ENCODE peak calls at places on chromosome 12, in nine cellular contexts. A is stimulated activated CD4-positive, alpha-beta T cell treated with anti-CD3 and anti-CD28 coated beads, Interleukin-2, amount 100 ng/mL, for 24 hours; C is NCI-H446; Z is caudate nucleus; T is tibial artery; U is nephron progenitor cell; K is HT1080; I is coronary artery; R is stimulated activated CD8-positive, alpha-beta memory T cell treated with anti-CD3 and anti-CD28 coated beads, Interleukin-15, amount 100 ng/mL, for 1 hour. V is an unnamed sample.

GRCh38 chr12:72144553-72144952 is 127.6 kb upstream of the TRHDE start:
- DNase-seq in A (no peak), C (no peak), Z (no peak), T (no peak), U (no peak), K (no peak), I (no peak), R (no peak), V (no peak)

GRCh38 chr12:70415987-70416386 is 49.9 kb downstream of the KCNMB4 start:
- DNase-seq in A (no peak), C (no peak), Z (no peak), T (no peak), U (no peak), K (no peak), I (no peak), R (no peak), V (no peak)

GRCh38 chr12:93751864-93752610 is 74.9 kb downstream of the CRADD start:
- DNase-seq in A (no peak), C (no peak), Z (no peak), T (no peak), U (no peak), K (no peak), I (no peak), R (no peak), V (no peak)

GRCh38 chr12:58557156-58557555 is 363.1 kb downstream of the LRIG3 start:
- DNase-seq in A (no peak), C (no peak), Z (no peak), T (no peak), U (no peak), K (peak), I (no peak), R (no peak), V (no peak)

GRCh38 chr12:42118136-42118879 is 26.4 kb downstream of the GXYLT1 start:
- DNase-seq in A (no peak), C (no peak), Z (no peak), T (no peak), U (no peak), K (no peak), I (no peak), R (no peak), V (no peak)

GRCh38 chr12:12684375-12685106 is 11.4 kb downstream of the GPR19 start:
- DNase-seq in A (no peak), C (peak), Z (peak), T (no peak), U (peak), K (peak), I (no peak), R (no peak), V (no peak)

GRCh38 chr12:92466391-92467305 is 236.1 kb upstream of the PLEKHG7 start:
- DNase-seq in A (no peak), C (no peak), Z (no peak), T (no peak), U (no peak), K (no peak), I (no peak), R (no peak), V (no peak)

GRCh38 chr12:42985506-42985905 is 396.0 kb upstream of the PRICKLE1 start:
- DNase-seq in A (no peak), C (no peak), Z (no peak), T (no peak), U (no peak), K (no peak), I (no peak), R (no peak), V (no peak)

GRCh38 chr12:11497995-11498394 is 102.6 kb upstream of the PRB2 start:
- DNase-seq in A (no peak), C (no peak), Z (no peak), T (no peak), U (no peak), K (no peak), I (no peak), R (no peak), V (no peak)

GRCh38 chr12:130391186-130391585 is 53.5 kb downstream of the PIWIL1 start:
- DNase-seq in A (no peak), C (no peak), Z (no peak), T (no peak), U (no peak), K (no peak), I (no peak), R (no peak), V (no peak)

GRCh38 chr12:10967409-10967808 is 19.3 kb downstream of the TAS2R50 start:
- DNase-seq in A (no peak), C (no peak), Z (no peak), T (no peak), U (no peak), K (peak), I (no peak), R (no peak), V (no peak)

GRCh38 chr12:3357950-3358525 is 133.0 kb upstream of the PRMT8 start:
- DNase-seq in A (no peak), C (no peak), Z (no peak), T (peak), U (no peak), K (no peak), I (peak), R (no peak), V (peak)

GRCh38 chr12:18861287-18861858 is 123.5 kb downstream of the CAPZA3 start:
- DNase-seq in A (no peak), C (no peak), Z (no peak), T (no peak), U (no peak), K (peak), I (no peak), R (no peak), V (no peak)

GRCh38 chr12:39798429-39798828 is 178.8 kb upstream of the ABCD2 start:
- DNase-seq in A (no peak), C (no peak), Z (no peak), T (no peak), U (no peak), K (no peak), I (no peak), R (no peak), V (no peak)

GRCh38 chr12:96233941-96234461 is 39.8 kb downstream of the ELK3 start:
- DNase-seq in A (no peak), C (peak), Z (peak), T (peak), U (no peak), K (no peak), I (peak), R (no peak), V (peak)

GRCh38 chr12:53862831-53863230 is 75.8 kb upstream of the HOXC13 start:
- DNase-seq in A (no peak), C (no peak), Z (no peak), T (no peak), U (no peak), K (peak), I (no peak), R (no peak), V (no peak)

GRCh38 chr12:51913071-51914033 is 6.0 kb downstream of the ACVRL1 start:
- DNase-seq in A (no peak), C (no peak), Z (no peak), T (peak), U (no peak), K (no peak), I (peak), R (no peak), V (peak)

GRCh38 chr12:111807232-111807631 is 34.8 kb upstream of the MAPKAPK5 start:
- DNase-seq in A (no peak), C (no peak), Z (no peak), T (peak), U (no peak), K (no peak), I (no peak), R (no peak), V (no peak)

GRCh38 chr12:65941388-65941787 is 117.1 kb downstream of the HMGA2 start:
- DNase-seq in A (no peak), C (no peak), Z (no peak), T (no peak), U (no peak), K (peak), I (no peak), R (no peak), V (no peak)

GRCh38 chr12:114368685-114369084 is 37.3 kb downstream of the TBX5 start:
- DNase-seq in A (no peak), C (no peak), Z (no peak), T (no peak), U (no peak), K (no peak), I (no peak), R (no peak), V (no peak)

GRCh38 chr12:25151476-25151875 is 43.5 kb downstream of the DNAI7 start:
- DNase-seq in A (no peak), C (no peak), Z (no peak), T (peak), U (no peak), K (peak), I (peak), R (no peak), V (no peak)

GRCh38 chr12:26771861-26772260 is 61.1 kb downstream of the ITPR2 start:
- DNase-seq in A (no peak), C (no peak), Z (no peak), T (no peak), U (no peak), K (no peak), I (no peak), R (no peak), V (no peak)

GRCh38 chr12:93453633-93454032 is 11.9 kb upstream of the UBE2N start:
- DNase-seq in A (no peak), C (no peak), Z (no peak), T (no peak), U (no peak), K (peak), I (no peak), R (no peak), V (no peak)

GRCh38 chr12:110100315-110100970 is 23.7 kb upstream of the IFT81 start:
- DNase-seq in A (peak), C (peak), Z (peak), T (peak), U (peak), K (peak), I (no peak), R (peak), V (no peak)

GRCh38 chr12:78002878-78003277 is 172.2 kb downstream of the NAV3 start:
- DNase-seq in A (no peak), C (no peak), Z (no peak), T (no peak), U (no peak), K (no peak), I (no peak), R (no peak), V (no peak)

GRCh38 chr12:6734506-6735082 is 10.7 kb downstream of the COPS7A start:
- DNase-seq in A (no peak), C (no peak), Z (no peak), T (no peak), U (no peak), K (no peak), I (no peak), R (no peak), V (no peak)

V was measured in cardiac septum.